ENCODE peak calls at places on chromosome 6, in five cellular contexts. P, M, B, S and U are unnamed samples.

GRCh38 chr6:157966990-157967389 is 14.7 kb upstream of the SYNJ2 start:
- DNase-seq in M (no peak), B (peak; percentile 45), P (no peak), S (no peak), U (no peak)

GRCh38 chr6:17580518-17581048 is 19.5 kb upstream of the FAM8A1 start:
- DNase-seq in B (no peak), P (no peak), M (no peak), S (no peak), U (peak; percentile 64)

GRCh38 chr6:149936743-149937142 is 5.1 kb upstream of the ULBP2 start:
- DNase-seq in M (no peak), P (no peak), S (no peak), B (no peak), U (no peak)

GRCh38 chr6:113894712-113895674 is 37.8 kb downstream of the MARCKS start:
- DNase-seq in S (no peak), P (no peak), B (no peak), M (no peak), U (no peak)

GRCh38 chr6:89138173-89138572 is 7.7 kb upstream of the PM20D2 start:
- DNase-seq in B (no peak), S (no peak), M (no peak), P (no peak), U (no peak)

GRCh38 chr6:558089-558488 is 98.8 kb downstream of the HUS1B start:
- DNase-seq in M (no peak), B (no peak), P (no peak), S (no peak), U (no peak)

GRCh38 chr6:160139420-160139851 is 17.8 kb downstream of the SLC22A1 start:
- DNase-seq in M (no peak), P (no peak), B (no peak), S (no peak), U (no peak)

GRCh38 chr6:15926256-15926655 is 202.6 kb upstream of the MYLIP start:
- DNase-seq in P (no peak), S (no peak), B (no peak), M (no peak), U (no peak)

GRCh38 chr6:139521338-139521737 is 146.9 kb upstream of the CITED2 start:
- DNase-seq in P (no peak), B (no peak), S (no peak), M (no peak), U (no peak)

GRCh38 chr6:106973841-106974336 is 640 bp downstream of the CD24 start:
- DNase-seq in P (no peak), M (no peak), B (no peak), S (no peak), U (no peak)

GRCh38 chr6:63560806-63561672 is 11.2 kb upstream of the LOC128125822 start:
- DNase-seq in S (no peak), M (no peak), B (peak; percentile 62), P (no peak), U (no peak)

GRCh38 chr6:160974304-160974771 is 17.2 kb upstream of the MAP3K4 start:
- DNase-seq in M (no peak), B (no peak), P (no peak), S (no peak), U (no peak)

GRCh38 chr6:2940851-2941250 is 30.5 kb downstream of the SERPINB6 start:
- DNase-seq in S (no peak), P (no peak), M (no peak), B (no peak), U (no peak)

GRCh38 chr6:168949876-168950499 is 303.7 kb downstream of the THBS2 start:
- DNase-seq in M (no peak), S (no peak), B (no peak), P (no peak), U (no peak)

GRCh38 chr6:152746172-152746553 is 4.4 kb upstream of the VIP start:
- DNase-seq in M (no peak), S (no peak), B (peak; percentile 69), P (no peak), U (no peak)

GRCh38 chr6:90068264-90068663 is 174.0 kb downstream of the GJA10 start:
- DNase-seq in B (no peak), M (no peak), S (no peak), P (peak; percentile 65), U (no peak)

GRCh38 chr6:5999688-6000608 is 6.8 kb downstream of the NRN1 start:
- DNase-seq in B (no peak), S (no peak), M (no peak), P (no peak), U (no peak)

GRCh38 chr6:32113386-32114352 is 4.5 kb upstream of the TNXB start:
- DNase-seq in M (no peak), S (no peak), P (peak; percentile 64), B (peak; percentile 80), U (peak; percentile 53)
- TF ChIP-seq SIN3A in M (no peak), S (no peak), P (no peak), B (no peak), U (no peak)

GRCh38 chr6:119608994-119609393 is 259.4 kb upstream of the MAN1A1 start:
- DNase-seq in S (no peak), M (no peak), P (no peak), B (no peak), U (no peak)

GRCh38 chr6:119602215-119603178 is 252.9 kb upstream of the MAN1A1 start:
- DNase-seq in P (no peak), B (no peak), S (no peak), M (no peak), U (no peak)

GRCh38 chr6:119598883-119599282 is 249.3 kb upstream of the MAN1A1 start:
- DNase-seq in B (no peak), S (no peak), M (no peak), P (no peak), U (no peak)

GRCh38 chr6:119603501-119603900 is 253.9 kb upstream of the MAN1A1 start:
- DNase-seq in B (no peak), M (no peak), S (no peak), P (no peak), U (no peak)

DNA sequence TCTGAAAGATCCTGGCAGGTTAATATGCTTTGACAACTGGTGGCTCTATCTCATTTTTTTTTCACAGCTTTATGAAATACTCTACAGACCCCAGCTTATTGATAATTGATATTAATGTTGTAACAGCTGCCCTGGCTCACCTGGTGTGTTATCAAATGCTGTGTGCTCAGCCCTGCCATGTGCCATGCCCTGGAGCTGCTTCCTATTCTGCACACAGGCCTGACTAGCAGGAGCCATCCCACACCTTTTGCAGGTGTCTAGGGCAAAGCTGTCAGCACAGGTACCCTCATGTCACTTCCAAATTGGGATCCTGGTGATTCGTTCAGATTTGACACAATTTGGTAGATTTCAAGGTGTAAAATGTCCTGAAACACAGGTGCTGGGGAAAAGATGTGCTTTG is 254.6 kb upstream of the MAN1A1 start:
- DNase-seq in P (no peak), M (no peak), S (no peak), B (no peak), U (no peak)
- TF ChIP-seq GABPA in P (no peak), M (no peak), S (no peak), B (no peak), U (no peak)

GRCh38 chr6:98525860-98526259 is 308.5 kb upstream of the POU3F2 start:
- DNase-seq in P (no peak), M (no peak), S (peak; percentile 56), B (no peak), U (no peak)
- TF ChIP-seq RAD21 in P (no peak), M (no peak), S (no peak), B (no peak), U (no peak)

GRCh38 chr6:91442342-91442741 is 855.5 kb upstream of the MAP3K7 start:
- DNase-seq in P (no peak), S (no peak), M (no peak), B (no peak), U (no peak)

GRCh38 chr6:91436448-91436847 is 849.6 kb upstream of the MAP3K7 start:
- DNase-seq in B (no peak), M (no peak), P (no peak), S (no peak), U (no peak)

GRCh38 chr6:91435630-91436029 is 848.8 kb upstream of the MAP3K7 start:
- DNase-seq in S (no peak), M (no peak), B (no peak), P (no peak), U (no peak)

GRCh38 chr6:91437295-91437694 is 850.4 kb upstream of the MAP3K7 start:
- DNase-seq in B (no peak), S (no peak), P (no peak), M (no peak), U (no peak)

DNA sequence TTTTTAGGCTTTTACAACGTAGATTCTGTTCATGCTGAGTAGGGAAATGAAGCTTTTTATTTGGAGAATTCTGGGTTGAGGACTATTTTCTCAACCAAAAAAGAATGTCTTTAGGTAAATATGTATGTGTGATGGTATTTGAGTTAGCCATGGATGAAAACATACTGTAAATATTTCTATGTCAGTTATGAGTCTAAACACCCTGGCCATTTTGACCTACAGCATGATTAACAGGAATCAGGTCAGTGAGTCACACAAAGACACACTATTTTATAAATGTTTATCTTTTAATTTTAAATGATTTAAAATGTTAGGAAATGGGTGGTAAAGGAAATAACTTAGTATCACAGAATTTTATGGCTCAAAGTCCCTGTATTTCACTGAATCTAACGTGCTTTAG is 851.7 kb upstream of the MAP3K7 start:
- DNase-seq in M (no peak), P (no peak), B (no peak), S (no peak), U (no peak)
- TF ChIP-seq SIN3A in M (no peak), P (no peak), B (no peak), S (no peak), U (no peak)